ENCODE peak calls at places on chromosome 5, in nine cellular contexts. One of them, this sample, is unnamed.

GRCh38 chr5:124655943-124656459 is 90.4 kb downstream of the ZNF608 start:
- DNase-seq in activated CD4-positive, CD25-positive, alpha-beta regulatory T cell: no peak
- DNase-seq in HT1080: peak; percentile 95
- DNase-seq in CD4-positive, alpha-beta memory T cell: no peak
- DNase-seq in activated naive CD4-positive, alpha-beta T cell: no peak
- DNase-seq in brain pericyte: peak; percentile 41
- DNase-seq in Right ventricle myocardium superior: no peak
- DNase-seq in effector CD4-positive, alpha-beta T cell: no peak
- DNase-seq in fibroblast of the aortic adventitia: peak; percentile 83
- DNase-seq in this sample: no peak

GRCh38 chr5:35853652-35854051 is 3.0 kb upstream of the IL7R start:
- DNase-seq in activated CD4-positive, CD25-positive, alpha-beta regulatory T cell: peak; percentile 47
- DNase-seq in brain pericyte: no peak
- DNase-seq in activated naive CD4-positive, alpha-beta T cell: peak; percentile 21
- DNase-seq in fibroblast of the aortic adventitia: no peak
- DNase-seq in Right ventricle myocardium superior: no peak
- DNase-seq in effector CD4-positive, alpha-beta T cell: peak; percentile 70
- DNase-seq in HT1080: no peak
- DNase-seq in CD4-positive, alpha-beta memory T cell: peak; percentile 80
- DNase-seq in this sample: no peak

GRCh38 chr5:87127426-87127825 is 140.3 kb upstream of the RASA1 start:
- DNase-seq in brain pericyte: no peak
- DNase-seq in fibroblast of the aortic adventitia: peak; percentile 58
- DNase-seq in effector CD4-positive, alpha-beta T cell: no peak
- DNase-seq in Right ventricle myocardium superior: no peak
- DNase-seq in activated naive CD4-positive, alpha-beta T cell: no peak
- DNase-seq in CD4-positive, alpha-beta memory T cell: no peak
- DNase-seq in HT1080: peak; percentile 91
- DNase-seq in activated CD4-positive, CD25-positive, alpha-beta regulatory T cell: no peak
- DNase-seq in this sample: no peak

GRCh38 chr5:65034782-65035181 is 266.1 kb downstream of the CWC27 start:
- DNase-seq in effector CD4-positive, alpha-beta T cell: no peak
- DNase-seq in fibroblast of the aortic adventitia: no peak
- DNase-seq in activated naive CD4-positive, alpha-beta T cell: no peak
- DNase-seq in brain pericyte: no peak
- DNase-seq in HT1080: no peak
- DNase-seq in CD4-positive, alpha-beta memory T cell: no peak
- DNase-seq in activated CD4-positive, CD25-positive, alpha-beta regulatory T cell: no peak
- DNase-seq in Right ventricle myocardium superior: no peak
- DNase-seq in this sample: no peak

GRCh38 chr5:114665551-114665950 is 303.7 kb downstream of the KCNN2 start:
- DNase-seq in effector CD4-positive, alpha-beta T cell: no peak
- DNase-seq in HT1080: no peak
- DNase-seq in activated CD4-positive, CD25-positive, alpha-beta regulatory T cell: no peak
- DNase-seq in brain pericyte: no peak
- DNase-seq in activated naive CD4-positive, alpha-beta T cell: no peak
- DNase-seq in fibroblast of the aortic adventitia: no peak
- DNase-seq in Right ventricle myocardium superior: no peak
- DNase-seq in CD4-positive, alpha-beta memory T cell: no peak
- DNase-seq in this sample: no peak

GRCh38 chr5:141944086-141944485 is 13.9 kb downstream of the PCDH12 start:
- DNase-seq in HT1080: no peak
- DNase-seq in fibroblast of the aortic adventitia: no peak
- DNase-seq in CD4-positive, alpha-beta memory T cell: no peak
- DNase-seq in activated CD4-positive, CD25-positive, alpha-beta regulatory T cell: no peak
- DNase-seq in brain pericyte: no peak
- DNase-seq in Right ventricle myocardium superior: no peak
- DNase-seq in effector CD4-positive, alpha-beta T cell: no peak
- DNase-seq in activated naive CD4-positive, alpha-beta T cell: no peak
- DNase-seq in this sample: no peak

GRCh38 chr5:110625376-110625999 is 101.0 kb downstream of the TMEM232 start:
- DNase-seq in HT1080: no peak
- DNase-seq in Right ventricle myocardium superior: no peak
- DNase-seq in activated CD4-positive, CD25-positive, alpha-beta regulatory T cell: no peak
- DNase-seq in fibroblast of the aortic adventitia: peak; percentile 67
- DNase-seq in CD4-positive, alpha-beta memory T cell: peak; percentile 19
- DNase-seq in effector CD4-positive, alpha-beta T cell: no peak
- DNase-seq in activated naive CD4-positive, alpha-beta T cell: no peak
- DNase-seq in brain pericyte: no peak
- DNase-seq in this sample: no peak

GRCh38 chr5:58040044-58040443 is 419.8 kb downstream of the PLK2 start:
- DNase-seq in Right ventricle myocardium superior: no peak
- DNase-seq in HT1080: no peak
- DNase-seq in brain pericyte: no peak
- DNase-seq in effector CD4-positive, alpha-beta T cell: no peak
- DNase-seq in fibroblast of the aortic adventitia: no peak
- DNase-seq in activated naive CD4-positive, alpha-beta T cell: no peak
- DNase-seq in CD4-positive, alpha-beta memory T cell: no peak
- DNase-seq in activated CD4-positive, CD25-positive, alpha-beta regulatory T cell: no peak
- DNase-seq in this sample: no peak

GRCh38 chr5:87120518-87121314 is 147.0 kb upstream of the RASA1 start:
- DNase-seq in effector CD4-positive, alpha-beta T cell: no peak
- DNase-seq in HT1080: peak; percentile 97
- DNase-seq in activated naive CD4-positive, alpha-beta T cell: no peak
- DNase-seq in fibroblast of the aortic adventitia: peak; percentile 91
- DNase-seq in Right ventricle myocardium superior: no peak
- DNase-seq in CD4-positive, alpha-beta memory T cell: peak; percentile 25
- DNase-seq in activated CD4-positive, CD25-positive, alpha-beta regulatory T cell: no peak
- DNase-seq in brain pericyte: no peak
- DNase-seq in this sample: no peak

GRCh38 chr5:1405121-1405520 is 40.1 kb downstream of the SLC6A3 start:
- DNase-seq in activated naive CD4-positive, alpha-beta T cell: no peak
- DNase-seq in activated CD4-positive, CD25-positive, alpha-beta regulatory T cell: no peak
- DNase-seq in fibroblast of the aortic adventitia: no peak
- DNase-seq in effector CD4-positive, alpha-beta T cell: no peak
- DNase-seq in Right ventricle myocardium superior: peak; percentile 22
- DNase-seq in brain pericyte: no peak
- DNase-seq in CD4-positive, alpha-beta memory T cell: no peak
- DNase-seq in HT1080: no peak
- DNase-seq in this sample: no peak

GRCh38 chr5:132220476-132220875 is 7.2 kb downstream of the P4HA2 start:
- DNase-seq in effector CD4-positive, alpha-beta T cell: no peak
- DNase-seq in CD4-positive, alpha-beta memory T cell: no peak
- DNase-seq in fibroblast of the aortic adventitia: peak; percentile 75
- DNase-seq in activated naive CD4-positive, alpha-beta T cell: no peak
- DNase-seq in brain pericyte: no peak
- DNase-seq in HT1080: no peak
- DNase-seq in Right ventricle myocardium superior: no peak
- DNase-seq in activated CD4-positive, CD25-positive, alpha-beta regulatory T cell: no peak
- DNase-seq in this sample: no peak

GRCh38 chr5:133794771-133795391 is 173.5 kb downstream of the C5orf15 start:
- DNase-seq in activated CD4-positive, CD25-positive, alpha-beta regulatory T cell: no peak
- DNase-seq in CD4-positive, alpha-beta memory T cell: no peak
- DNase-seq in fibroblast of the aortic adventitia: no peak
- DNase-seq in HT1080: no peak
- DNase-seq in Right ventricle myocardium superior: no peak
- DNase-seq in effector CD4-positive, alpha-beta T cell: no peak
- DNase-seq in activated naive CD4-positive, alpha-beta T cell: no peak
- DNase-seq in brain pericyte: no peak
- DNase-seq in this sample: no peak

GRCh38 chr5:169956126-169956525 is 24.2 kb downstream of the INSYN2B start:
- DNase-seq in brain pericyte: no peak
- DNase-seq in effector CD4-positive, alpha-beta T cell: no peak
- DNase-seq in CD4-positive, alpha-beta memory T cell: no peak
- DNase-seq in Right ventricle myocardium superior: no peak
- DNase-seq in fibroblast of the aortic adventitia: no peak
- DNase-seq in activated naive CD4-positive, alpha-beta T cell: no peak
- DNase-seq in activated CD4-positive, CD25-positive, alpha-beta regulatory T cell: no peak
- DNase-seq in HT1080: no peak
- DNase-seq in this sample: no peak

GRCh38 chr5:38607396-38607795 is 51.0 kb upstream of the LIFR start:
- DNase-seq in brain pericyte: peak; percentile 65
- DNase-seq in effector CD4-positive, alpha-beta T cell: no peak
- DNase-seq in CD4-positive, alpha-beta memory T cell: no peak
- DNase-seq in activated CD4-positive, CD25-positive, alpha-beta regulatory T cell: no peak
- DNase-seq in HT1080: peak; percentile 79
- DNase-seq in activated naive CD4-positive, alpha-beta T cell: no peak
- DNase-seq in Right ventricle myocardium superior: no peak
- DNase-seq in fibroblast of the aortic adventitia: peak; percentile 85
- DNase-seq in this sample: no peak

GRCh38 chr5:98428806-98429205 is 344.7 kb upstream of the RGMB start:
- DNase-seq in CD4-positive, alpha-beta memory T cell: no peak
- DNase-seq in activated naive CD4-positive, alpha-beta T cell: no peak
- DNase-seq in HT1080: peak; percentile 27
- DNase-seq in activated CD4-positive, CD25-positive, alpha-beta regulatory T cell: no peak
- DNase-seq in effector CD4-positive, alpha-beta T cell: no peak
- DNase-seq in Right ventricle myocardium superior: no peak
- DNase-seq in brain pericyte: peak; percentile 73
- DNase-seq in fibroblast of the aortic adventitia: peak; percentile 57
- DNase-seq in this sample: no peak

GRCh38 chr5:68924490-68925145 is 169.2 kb upstream of the SLC30A5 start:
- DNase-seq in Right ventricle myocardium superior: no peak
- DNase-seq in fibroblast of the aortic adventitia: peak; percentile 63
- DNase-seq in CD4-positive, alpha-beta memory T cell: no peak
- DNase-seq in HT1080: peak; percentile 81
- DNase-seq in activated CD4-positive, CD25-positive, alpha-beta regulatory T cell: no peak
- DNase-seq in effector CD4-positive, alpha-beta T cell: no peak
- DNase-seq in brain pericyte: no peak
- DNase-seq in activated naive CD4-positive, alpha-beta T cell: no peak
- DNase-seq in this sample: no peak

GRCh38 chr5:68962632-68963484 is 131.0 kb upstream of the SLC30A5 start:
- DNase-seq in activated CD4-positive, CD25-positive, alpha-beta regulatory T cell: no peak
- DNase-seq in activated naive CD4-positive, alpha-beta T cell: no peak
- DNase-seq in fibroblast of the aortic adventitia: peak; percentile 72
- DNase-seq in CD4-positive, alpha-beta memory T cell: no peak
- DNase-seq in HT1080: peak; percentile 47
- DNase-seq in brain pericyte: no peak
- DNase-seq in Right ventricle myocardium superior: peak; percentile 54
- DNase-seq in effector CD4-positive, alpha-beta T cell: no peak
- DNase-seq in this sample: no peak

GRCh38 chr5:149278811-149279210 is 7.2 kb downstream of the AFAP1L1 start:
- DNase-seq in CD4-positive, alpha-beta memory T cell: no peak
- DNase-seq in Right ventricle myocardium superior: no peak
- DNase-seq in activated naive CD4-positive, alpha-beta T cell: no peak
- DNase-seq in brain pericyte: no peak
- DNase-seq in effector CD4-positive, alpha-beta T cell: no peak
- DNase-seq in activated CD4-positive, CD25-positive, alpha-beta regulatory T cell: no peak
- DNase-seq in fibroblast of the aortic adventitia: no peak
- DNase-seq in HT1080: no peak
- DNase-seq in this sample: no peak